ENCODE peak calls at places on chromosomes 16 and 17, in ten cellular contexts. K is activated naive CD4-positive, alpha-beta T cell; H is EL; A is iPS-NIHi11; T is stromal cell of bone marrow; F is pancreas; D is astrocyte of the hippocampus; I is HEK293T; C is HFFc6; E is CD8-positive, alpha-beta memory T cell. Q is an unnamed sample.

GRCh38 chr16:2954228-2954627 is 9.8 kb upstream of the KREMEN2 start:
- DNase-seq in K (no peak), H (no peak), I (no peak), C (no peak), F (no peak), E (no peak), A (no peak), D (no peak), T (no peak), Q (no peak)

GRCh38 chr17:42050360-42051012 is at the start of gene C17orf113:
- DNase-seq in C (no peak), F (peak; percentile 69), T (peak; percentile 13), E (peak; percentile 21), I (peak; percentile 79), D (peak; percentile 69), A (peak; percentile 90), H (peak; percentile 44), K (peak; percentile 25), Q (no peak)

GRCh38 chr17:49496183-49496865 is 1.2 kb downstream of the NGFR start:
- DNase-seq in F (peak; percentile 58), D (peak; percentile 78), K (peak; percentile 69), H (peak; percentile 48), T (no peak), E (peak; percentile 78), I (peak; percentile 87), A (peak; percentile 88), C (no peak), Q (peak; percentile 77)

GRCh38 chr17:68035131-68035522 is 408 bp upstream of the KPNA2 start:
- DNase-seq in D (peak; percentile 99), E (peak; percentile 85), C (no peak), T (no peak), I (peak; percentile 93), A (peak; percentile 86), K (peak; percentile 81), F (peak; percentile 92), H (no peak), Q (peak; percentile 85)

GRCh38 chr16:84687715-84688114 is 12.1 kb upstream of the USP10 start:
- DNase-seq in A (no peak), C (peak; percentile 95), H (peak; percentile 86), T (peak; percentile 89), K (no peak), I (no peak), D (peak; percentile 79), E (no peak), F (no peak), Q (peak; percentile 23)

GRCh38 chr17:82281502-82282238 is 8.2 kb upstream of the CSNK1D start:
- DNase-seq in H (peak; percentile 61), F (peak; percentile 89), I (no peak), E (no peak), C (no peak), K (no peak), D (peak; percentile 72), T (no peak), A (no peak), Q (no peak)

GRCh38 chr17:1180958-1181768 is 1.4 kb upstream of the ABR start:
- DNase-seq in D (no peak), T (no peak), F (no peak), C (no peak), I (no peak), E (no peak), H (no peak), A (no peak), K (no peak), Q (no peak)

GRCh38 chr17:62950067-62950466 is 16.0 kb upstream of the TANC2 start:
- DNase-seq in F (no peak), D (peak; percentile 84), K (no peak), C (peak; percentile 28), E (no peak), I (peak; percentile 67), A (peak; percentile 27), T (peak; percentile 84), H (peak; percentile 69), Q (no peak)

GRCh38 chr17:73797594-73798110 is 153.4 kb upstream of the SDK2 start:
- DNase-seq in H (no peak), K (no peak), F (no peak), A (no peak), T (no peak), D (no peak), E (no peak), I (no peak), C (no peak), Q (no peak)

GRCh38 chr16:86029131-86029741 is 130.3 kb downstream of the IRF8 start:
- DNase-seq in K (no peak), T (no peak), C (no peak), I (no peak), E (no peak), A (peak; percentile 49), F (no peak), D (peak; percentile 16), H (peak; percentile 10), Q (no peak)

GRCh38 chr16:49341706-49342105 is 31.9 kb upstream of the C16orf78 start:
- DNase-seq in H (no peak), K (no peak), C (no peak), I (no peak), F (no peak), D (no peak), T (no peak), A (no peak), E (no peak), Q (no peak)

GRCh38 chr17:64641499-64641898 is 20.6 kb downstream of the SMURF2 start:
- DNase-seq in K (no peak), A (no peak), E (no peak), T (peak; percentile 71), D (peak; percentile 88), H (peak; percentile 97), F (peak; percentile 28), I (peak; percentile 70), C (peak; percentile 92), Q (no peak)

GRCh38 chr17:77560841-77561240 is 397.7 kb upstream of the TNRC6C start:
- DNase-seq in K (no peak), C (no peak), H (no peak), E (no peak), T (no peak), I (no peak), D (no peak), A (no peak), F (no peak), Q (no peak)

GRCh38 chr17:50352693-50353599 is 7.0 kb downstream of the XYLT2 start:
- DNase-seq in T (no peak), H (no peak), C (no peak), F (no peak), K (no peak), I (no peak), A (no peak), E (no peak), D (no peak), Q (no peak)

GRCh38 chr17:29682987-29683386 is 60.3 kb upstream of the CORO6 start:
- DNase-seq in D (no peak), I (no peak), T (no peak), H (peak; percentile 15), K (no peak), F (no peak), E (no peak), A (peak; percentile 17), C (no peak), Q (no peak)

GRCh38 chr17:1562178-1562643 is 381 bp downstream of the PITPNA start:
- DNase-seq in I (no peak), F (peak; percentile 45), K (no peak), T (no peak), A (peak; percentile 81), E (peak; percentile 27), D (no peak), C (peak; percentile 16), H (no peak), Q (no peak)

GRCh38 chr16:70253291-70254094 is 1.8 kb upstream of the EXOSC6 start:
- DNase-seq in C (peak; percentile 24), D (peak; percentile 66), A (peak; percentile 70), F (no peak), I (peak; percentile 54), T (peak; percentile 12), K (no peak), H (peak; percentile 53), E (peak; percentile 17), Q (no peak)

GRCh38 chr16:8590161-8590688 is at the start of gene TMEM114:
- DNase-seq in H (no peak), K (no peak), F (no peak), C (no peak), E (no peak), D (no peak), A (peak; percentile 75), I (peak; percentile 15), T (no peak), Q (no peak)

GRCh38 chr16:89431158-89431584 is 59.2 kb downstream of the ANKRD11 start:
- DNase-seq in A (no peak), K (no peak), C (peak; percentile 86), E (no peak), I (no peak), D (no peak), T (peak; percentile 49), H (peak; percentile 39), F (no peak), Q (no peak)

GRCh38 chr17:14152726-14153125 is 83.4 kb downstream of the COX10 start:
- DNase-seq in I (no peak), K (no peak), T (no peak), F (no peak), H (no peak), D (no peak), E (no peak), C (no peak), A (no peak), Q (no peak)

GRCh38 chr16:83344014-83344413 is 463.8 kb upstream of the HSBP1 start:
- DNase-seq in E (no peak), K (no peak), H (peak; percentile 95), A (no peak), D (peak; percentile 78), F (no peak), T (peak; percentile 80), I (no peak), C (peak; percentile 87), Q (no peak)

GRCh38 chr17:39349246-39349645 is 52.2 kb downstream of the FBXL20 start:
- DNase-seq in E (no peak), C (no peak), K (no peak), H (no peak), T (no peak), D (no peak), I (no peak), A (no peak), F (no peak), Q (no peak)

GRCh38 chr16:24846548-24847357 is 990 bp downstream of the SLC5A11 start:
- DNase-seq in I (no peak), D (no peak), H (no peak), K (no peak), A (no peak), E (no peak), F (no peak), T (no peak), C (no peak), Q (no peak)

GRCh38 chr17:7854851-7855642 is at the start of gene TMEM88:
- DNase-seq in K (no peak), E (no peak), A (peak; percentile 56), H (no peak), I (no peak), F (peak; percentile 36), T (no peak), D (no peak), C (no peak), Q (no peak)

GRCh38 chr16:19167710-19168172 is 299 bp upstream of the SYT17 start:
- DNase-seq in A (peak; percentile 95), C (peak; percentile 28), E (no peak), T (peak; percentile 24), D (peak; percentile 93), K (no peak), F (peak; percentile 61), H (peak; percentile 62), I (peak; percentile 87), Q (no peak)

GRCh38 chr16:66927918-66928649 is 2.7 kb upstream of the RRAD start:
- DNase-seq in A (no peak), C (peak; percentile 39), T (no peak), E (no peak), F (no peak), H (peak; percentile 51), D (peak; percentile 25), I (no peak), K (no peak), Q (no peak)

GRCh38 chr16:12177643-12178042 is 201.1 kb downstream of the SNX29 start:
- DNase-seq in K (no peak), A (no peak), D (no peak), F (no peak), I (no peak), H (no peak), C (no peak), E (no peak), T (no peak), Q (no peak)